ENCODE peak calls at places on chromosomes 16 and 17, in nine cellular contexts. One of them, this sample, is unnamed.

GRCh38 chr16:22425036-22425801 is 50.8 kb upstream of the CDR2 start:
- DNase-seq in T-cell: no peak
- DNase-seq in prostate gland: no peak
- DNase-seq in epithelial cell of prostate: no peak
- DNase-seq in COLO829: no peak
- DNase-seq in GM04504: peak
- DNase-seq in AG09319: peak
- DNase-seq in NCI-H2029: no peak
- DNase-seq in brain microvascular endothelial cell: no peak
- DNase-seq in this sample: no peak

GRCh38 chr16:68764866-68765265 is 27.8 kb downstream of the CDH1 start:
- DNase-seq in NCI-H2029: no peak
- DNase-seq in GM04504: no peak
- DNase-seq in brain microvascular endothelial cell: no peak
- DNase-seq in COLO829: no peak
- DNase-seq in epithelial cell of prostate: no peak
- DNase-seq in prostate gland: no peak
- DNase-seq in T-cell: no peak
- DNase-seq in AG09319: no peak
- DNase-seq in this sample: no peak

GRCh38 chr16:35391328-35391727 is 1931.9 kb downstream of the TP53TG3F start:
- DNase-seq in T-cell: no peak
- DNase-seq in AG09319: no peak
- DNase-seq in epithelial cell of prostate: peak
- DNase-seq in GM04504: peak
- DNase-seq in NCI-H2029: peak
- DNase-seq in prostate gland: peak
- DNase-seq in brain microvascular endothelial cell: peak
- DNase-seq in COLO829: no peak
- DNase-seq in this sample: no peak

GRCh38 chr16:5500526-5500925 is 402.9 kb upstream of the EEF2KMT start:
- DNase-seq in AG09319: no peak
- DNase-seq in prostate gland: no peak
- DNase-seq in T-cell: no peak
- DNase-seq in COLO829: no peak
- DNase-seq in NCI-H2029: no peak
- DNase-seq in brain microvascular endothelial cell: no peak
- DNase-seq in epithelial cell of prostate: no peak
- DNase-seq in GM04504: no peak
- DNase-seq in this sample: no peak

GRCh38 chr16:15521390-15521757 is 87.0 kb downstream of the BMERB1 start:
- DNase-seq in AG09319: no peak
- DNase-seq in T-cell: no peak
- DNase-seq in NCI-H2029: no peak
- DNase-seq in COLO829: no peak
- DNase-seq in prostate gland: no peak
- DNase-seq in GM04504: no peak
- DNase-seq in brain microvascular endothelial cell: no peak
- DNase-seq in epithelial cell of prostate: no peak
- DNase-seq in this sample: no peak

GRCh38 chr16:30183961-30184429 is 593 bp downstream of the CORO1A start:
- DNase-seq in AG09319: no peak
- DNase-seq in brain microvascular endothelial cell: no peak
- DNase-seq in NCI-H2029: no peak
- DNase-seq in epithelial cell of prostate: no peak
- DNase-seq in GM04504: no peak
- DNase-seq in T-cell: peak
- DNase-seq in prostate gland: no peak
- DNase-seq in COLO829: no peak
- DNase-seq in this sample: no peak

GRCh38 chr16:67666032-67666537 is 465 bp downstream of the ENKD1 start:
- DNase-seq in COLO829: no peak
- DNase-seq in GM04504: no peak
- DNase-seq in brain microvascular endothelial cell: no peak
- DNase-seq in epithelial cell of prostate: no peak
- DNase-seq in T-cell: no peak
- DNase-seq in AG09319: no peak
- DNase-seq in NCI-H2029: no peak
- DNase-seq in prostate gland: no peak
- DNase-seq in this sample: no peak

GRCh38 chr16:11283820-11284248 is 2.7 kb upstream of the PRM1 start:
- DNase-seq in COLO829: no peak
- DNase-seq in prostate gland: no peak
- DNase-seq in T-cell: no peak
- DNase-seq in NCI-H2029: no peak
- DNase-seq in epithelial cell of prostate: no peak
- DNase-seq in GM04504: peak
- DNase-seq in brain microvascular endothelial cell: no peak
- DNase-seq in AG09319: no peak
- DNase-seq in this sample: no peak

GRCh38 chr16:86508947-86509758 is 1.2 kb upstream of the FOXF1 start:
- DNase-seq in T-cell: no peak
- DNase-seq in GM04504: no peak
- DNase-seq in COLO829: no peak
- DNase-seq in NCI-H2029: no peak
- DNase-seq in brain microvascular endothelial cell: peak
- DNase-seq in AG09319: peak
- DNase-seq in epithelial cell of prostate: no peak
- DNase-seq in prostate gland: no peak
- DNase-seq in this sample: peak

GRCh38 chr17:17345686-17346427 is 42.7 kb downstream of the NT5M start:
- DNase-seq in epithelial cell of prostate: no peak
- DNase-seq in T-cell: no peak
- DNase-seq in NCI-H2029: no peak
- DNase-seq in brain microvascular endothelial cell: no peak
- DNase-seq in prostate gland: no peak
- DNase-seq in COLO829: no peak
- DNase-seq in AG09319: no peak
- DNase-seq in GM04504: no peak
- DNase-seq in this sample: no peak

GRCh38 chr17:79272666-79273219 is 198.1 kb downstream of the ENGASE start:
- DNase-seq in T-cell: no peak
- DNase-seq in prostate gland: no peak
- DNase-seq in epithelial cell of prostate: no peak
- DNase-seq in NCI-H2029: no peak
- DNase-seq in AG09319: no peak
- DNase-seq in brain microvascular endothelial cell: no peak
- DNase-seq in GM04504: no peak
- DNase-seq in COLO829: no peak
- DNase-seq in this sample: no peak

GRCh38 chr17:42536048-42536371 is at the start of gene NAGLU:
- DNase-seq in T-cell: peak
- DNase-seq in epithelial cell of prostate: no peak
- DNase-seq in NCI-H2029: peak
- DNase-seq in COLO829: peak
- DNase-seq in GM04504: peak
- DNase-seq in AG09319: peak
- DNase-seq in prostate gland: peak
- DNase-seq in brain microvascular endothelial cell: peak
- DNase-seq in this sample: no peak

GRCh38 chr17:33375783-33376182 is 82.7 kb upstream of the ASIC2 start:
- DNase-seq in brain microvascular endothelial cell: no peak
- DNase-seq in prostate gland: no peak
- DNase-seq in AG09319: no peak
- DNase-seq in T-cell: no peak
- DNase-seq in COLO829: no peak
- DNase-seq in GM04504: no peak
- DNase-seq in NCI-H2029: no peak
- DNase-seq in epithelial cell of prostate: no peak
- DNase-seq in this sample: no peak

GRCh38 chr16:87954826-87955225 is 3.6 kb downstream of the BANP start:
- DNase-seq in GM04504: no peak
- DNase-seq in brain microvascular endothelial cell: no peak
- DNase-seq in epithelial cell of prostate: no peak
- DNase-seq in prostate gland: no peak
- DNase-seq in AG09319: no peak
- DNase-seq in NCI-H2029: no peak
- DNase-seq in T-cell: no peak
- DNase-seq in COLO829: no peak
- DNase-seq in this sample: no peak

GRCh38 chr17:49996495-49997255 is 1.7 kb upstream of the DLX3 start:
- DNase-seq in GM04504: no peak
- DNase-seq in COLO829: peak
- DNase-seq in brain microvascular endothelial cell: no peak
- DNase-seq in AG09319: no peak
- DNase-seq in prostate gland: peak
- DNase-seq in NCI-H2029: no peak
- DNase-seq in epithelial cell of prostate: no peak
- DNase-seq in T-cell: peak
- DNase-seq in this sample: peak

GRCh38 chr17:81253358-81254131 is 14.4 kb downstream of the NDUFAF8 start:
- DNase-seq in T-cell: peak
- DNase-seq in prostate gland: peak
- DNase-seq in brain microvascular endothelial cell: peak
- DNase-seq in AG09319: no peak
- DNase-seq in GM04504: no peak
- DNase-seq in NCI-H2029: no peak
- DNase-seq in epithelial cell of prostate: no peak
- DNase-seq in COLO829: peak
- DNase-seq in this sample: no peak

GRCh38 chr16:19559242-19559910 is 3.9 kb downstream of the VPS35L start:
- DNase-seq in brain microvascular endothelial cell: peak
- DNase-seq in T-cell: no peak
- DNase-seq in epithelial cell of prostate: no peak
- DNase-seq in AG09319: no peak
- DNase-seq in prostate gland: peak
- DNase-seq in NCI-H2029: peak
- DNase-seq in GM04504: peak
- DNase-seq in COLO829: peak
- DNase-seq in this sample: peak

GRCh38 chr17:62627219-62627903 is at the start of gene MRC2:
- DNase-seq in AG09319: no peak
- DNase-seq in NCI-H2029: no peak
- DNase-seq in brain microvascular endothelial cell: peak
- DNase-seq in prostate gland: peak
- DNase-seq in T-cell: no peak
- DNase-seq in GM04504: peak
- DNase-seq in COLO829: no peak
- DNase-seq in epithelial cell of prostate: no peak
- DNase-seq in this sample: peak

GRCh38 chr16:71413341-71413740 is 28.5 kb downstream of the TLE7 start:
- DNase-seq in epithelial cell of prostate: no peak
- DNase-seq in COLO829: no peak
- DNase-seq in brain microvascular endothelial cell: no peak
- DNase-seq in NCI-H2029: no peak
- DNase-seq in GM04504: no peak
- DNase-seq in T-cell: no peak
- DNase-seq in AG09319: no peak
- DNase-seq in prostate gland: no peak
- DNase-seq in this sample: no peak

GRCh38 chr17:37824534-37825485 is 80.0 kb upstream of the HNF1B start:
- DNase-seq in brain microvascular endothelial cell: peak
- DNase-seq in prostate gland: no peak
- DNase-seq in epithelial cell of prostate: peak
- DNase-seq in COLO829: peak
- DNase-seq in AG09319: no peak
- DNase-seq in NCI-H2029: no peak
- DNase-seq in GM04504: no peak
- DNase-seq in T-cell: no peak
- DNase-seq in this sample: no peak

GRCh38 chr16:67235816-67236547 is 9.1 kb downstream of the TMEM208 start:
- DNase-seq in AG09319: no peak
- DNase-seq in prostate gland: no peak
- DNase-seq in T-cell: peak
- DNase-seq in GM04504: no peak
- DNase-seq in COLO829: no peak
- DNase-seq in NCI-H2029: no peak
- DNase-seq in brain microvascular endothelial cell: no peak
- DNase-seq in epithelial cell of prostate: no peak
- DNase-seq in this sample: no peak